ENCODE peak calls at places on chromosomes 16 and 17, in eight cellular contexts. M, V, F, K, U, X, H and B are unnamed samples. For H3K36me3, the result is how much of the 10 kb centered on the place peaks cover.

GRCh38 chr17:48804936-48805411 is 12.1 kb downstream of the TTLL6 start:
- DNase-seq in H (peak), V (peak), K (no peak), M (peak), U (peak), F (peak), X (peak), B (peak)

GRCh38 chr16:21990381-21990944 is 10.5 kb downstream of the PDZD9 start:
- DNase-seq in M (no peak), K (no peak), F (no peak), H (no peak), V (no peak), X (no peak), U (no peak), B (no peak)

GRCh38 chr16:27427538-27427937 is 25.6 kb downstream of the IL21R start:
- DNase-seq in H (no peak), V (no peak), M (peak), U (no peak), F (no peak), X (no peak), K (no peak), B (peak)

GRCh38 chr17:63675607-63676539 is 24.1 kb downstream of the LIMD2 start:
- DNase-seq in M (peak), V (peak), U (peak), X (peak), F (peak), H (peak), K (peak), B (peak)

GRCh38 chr17:19387921-19388521 is 1.0 kb upstream of the MFAP4 start:
- DNase-seq in V (peak), M (no peak), H (peak), F (peak), U (no peak), X (no peak), K (no peak), B (no peak)

GRCh38 chr17:9729735-9730420 is 61.5 kb downstream of the DHRS7C start:
- DNase-seq in V (no peak), U (no peak), K (no peak), F (no peak), H (peak), M (no peak), X (no peak), B (no peak)

GRCh38 chr17:61313515-61314326 is 85.9 kb upstream of the TBX2 start:
- DNase-seq in F (no peak), M (no peak), H (no peak), U (no peak), V (no peak), X (no peak), K (no peak), B (no peak)

GRCh38 chr17:63445571-63446217 is 412 bp downstream of the CYB561 start:
- DNase-seq in F (peak), V (no peak), X (peak), H (peak), K (no peak), U (no peak), M (peak), B (peak)

GRCh38 chr17:40564883-40565744 is at the start of gene CCR7:
- DNase-seq in H (peak), V (no peak), F (no peak), X (no peak), K (no peak), U (no peak), M (peak), B (no peak)

GRCh38 chr16:48318630-48319029 is 66.6 kb downstream of the SIAH1 start:
- DNase-seq in X (no peak), H (peak), F (no peak), K (no peak), V (no peak), M (no peak), U (no peak), B (no peak)

GRCh38 chr16:78744099-78744498 is 644.6 kb downstream of the WWOX start:
- DNase-seq in M (no peak), V (no peak), X (no peak), K (no peak), U (no peak), F (no peak), H (no peak), B (no peak)

GRCh38 chr17:57869599-57870282 is 19.9 kb upstream of the MRPS23 start:
- DNase-seq in X (no peak), K (no peak), F (peak), U (no peak), V (no peak), M (no peak), H (no peak), B (no peak)

GRCh38 chr16:15502041-15502725 is 67.8 kb downstream of the BMERB1 start:
- DNase-seq in K (no peak), V (no peak), H (peak), F (no peak), X (no peak), M (no peak), U (no peak), B (no peak)

GRCh38 chr17:39769974-39770587 is 32.3 kb downstream of the GRB7 start:
- DNase-seq in V (no peak), H (no peak), F (no peak), U (no peak), M (no peak), K (no peak), X (no peak), B (no peak)

GRCh38 chr17:35239823-35240222 is 3.0 kb upstream of the SLFN5 start:
- DNase-seq in V (no peak), U (no peak), K (no peak), H (no peak), M (no peak), X (no peak), F (no peak), B (no peak)

GRCh38 chr17:320139-320538 is 32.5 kb downstream of the RPH3AL start:
- DNase-seq in K (no peak), U (no peak), M (no peak), X (peak), F (no peak), V (no peak), H (no peak), B (no peak)

GRCh38 chr17:74354123-74354522 is 7.5 kb downstream of the BTBD17 start:
- DNase-seq in U (no peak), M (peak), V (no peak), K (no peak), H (peak), X (no peak), F (peak), B (peak)

GRCh38 chr17:81132197-81132540 is 33.1 kb upstream of the PVALEF start:
- DNase-seq in M (no peak), X (no peak), K (no peak), U (no peak), F (no peak), H (no peak), V (no peak), B (no peak)

GRCh38 chr17:51152766-51153209 is 571 bp upstream of the NME1 start:
- DNase-seq in U (no peak), V (no peak), H (peak), X (no peak), M (no peak), K (no peak), F (peak), B (peak)
- H3K4me3 ChIP-seq in U (peak), V (peak), H (no peak), X (peak), M (peak), K (peak), F (peak), B (peak)

DNA sequence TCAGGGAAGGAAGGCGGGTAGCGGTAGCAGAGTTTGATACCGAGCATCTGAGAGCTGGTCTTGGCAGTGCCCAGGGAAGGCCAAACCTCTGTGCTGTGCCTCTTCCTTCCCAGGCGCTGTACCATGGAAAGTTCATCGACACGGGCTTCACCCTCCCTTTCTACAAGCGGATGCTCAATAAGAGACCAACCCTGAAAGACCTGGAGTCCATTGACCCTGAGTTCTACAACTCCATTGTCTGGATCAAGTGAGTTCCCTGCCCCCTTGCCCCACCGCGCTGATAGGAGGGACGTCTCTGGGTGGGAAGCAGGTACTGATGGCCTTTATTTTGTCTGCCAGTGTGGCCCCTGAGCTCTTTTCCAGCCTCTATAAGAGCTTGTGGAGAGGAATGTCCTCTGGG is 15.4 kb upstream of the CLEC18A start:
- DNase-seq in F (no peak), X (no peak), H (no peak), U (no peak), M (no peak), K (no peak), V (no peak), B (no peak)
- H3K36me3 ChIP-seq in F (under half), X (half or more), H (under half), U (under half), M (half or more), K (half or more), V (half or more), B (under half)

GRCh38 chr17:73305845-73306836 is 5.7 kb downstream of the CDC42EP4 start:
- DNase-seq in H (no peak), K (no peak), F (no peak), V (no peak), X (no peak), U (no peak), M (no peak), B (no peak)

GRCh38 chr17:73304438-73304837 is 7.4 kb downstream of the CDC42EP4 start:
- DNase-seq in U (no peak), M (no peak), F (no peak), H (peak), V (no peak), X (no peak), K (no peak), B (no peak)

GRCh38 chr17:73307130-73307529 is 4.7 kb downstream of the CDC42EP4 start:
- DNase-seq in F (peak), U (no peak), K (no peak), H (no peak), X (no peak), M (peak), V (peak), B (peak)

GRCh38 chr17:73302189-73302588 is 9.6 kb downstream of the CDC42EP4 start:
- DNase-seq in M (no peak), X (no peak), H (no peak), U (no peak), K (no peak), F (no peak), V (no peak), B (no peak)

GRCh38 chr17:73304971-73305786 is 6.6 kb downstream of the CDC42EP4 start:
- DNase-seq in F (peak), M (peak), H (peak), K (peak), X (peak), U (peak), V (peak), B (peak)
- H3K4me3 ChIP-seq in F (peak), M (peak), H (no peak), K (peak), X (peak), U (peak), V (peak), B (peak)

GRCh38 chr16:4811773-4812172 is 9.3 kb upstream of the ROGDI start:
- DNase-seq in F (no peak), K (no peak), V (no peak), M (no peak), X (no peak), H (no peak), U (no peak), B (no peak)

GRCh38 chr16:4811242-4811641 is 8.8 kb upstream of the ROGDI start:
- DNase-seq in F (no peak), H (no peak), U (no peak), M (no peak), V (no peak), K (no peak), X (no peak), B (no peak)

GRCh38 chr16:4813251-4814003 is 11.0 kb upstream of the ROGDI start:
- DNase-seq in V (no peak), U (no peak), F (no peak), K (no peak), X (no peak), M (no peak), H (no peak), B (no peak)

GRCh38 chr16:4814046-4814445 is 11.6 kb upstream of the ROGDI start:
- DNase-seq in X (no peak), F (no peak), K (no peak), M (no peak), V (no peak), H (no peak), U (no peak), B (no peak)

DNA sequence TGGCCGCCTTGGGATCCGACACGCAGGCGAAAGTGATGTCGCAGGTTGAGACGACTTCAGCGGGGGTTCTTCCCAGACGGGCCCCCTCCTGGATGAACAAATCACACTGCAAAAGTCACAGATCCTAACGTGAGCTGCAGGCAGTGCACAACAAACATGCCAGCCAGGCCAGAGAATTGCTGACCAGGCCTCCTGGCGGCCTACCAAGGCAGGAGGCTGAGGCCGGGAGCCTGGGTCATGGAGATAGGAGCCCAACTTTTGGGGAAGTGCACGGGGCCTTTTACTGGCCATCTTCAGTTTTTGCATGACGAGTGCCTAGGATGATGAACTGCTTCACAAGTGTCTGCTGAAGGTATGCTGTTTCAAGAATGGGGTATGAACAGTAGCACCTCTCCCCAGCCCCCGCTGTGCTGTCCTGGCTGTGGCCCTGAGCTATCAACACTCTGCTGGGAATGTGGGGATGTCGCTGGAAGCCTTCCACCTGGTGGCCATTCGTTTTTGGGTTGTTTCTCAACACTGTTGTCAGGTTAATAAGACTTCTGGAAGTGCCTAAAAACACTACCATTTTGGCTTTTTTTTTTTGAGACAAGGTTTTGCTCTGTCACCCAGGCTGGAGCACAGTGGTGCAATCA is 12.2 kb upstream of the ROGDI start:
- DNase-seq in M (no peak), H (peak), K (no peak), V (no peak), X (no peak), F (no peak), U (no peak), B (no peak)
- H3K36me3 ChIP-seq in M (half or more), H (under half), K (half or more), V (half or more), X (half or more), F (under half), U (under half), B (under half)

GRCh38 chr17:76179496-76180467 is 38.7 kb upstream of the FOXJ1 start:
- DNase-seq in F (no peak), M (no peak), K (no peak), X (no peak), H (peak), V (no peak), U (no peak), B (no peak)
- H3K4me3 ChIP-seq in F (no peak), M (no peak), K (no peak), X (no peak), H (no peak), V (no peak), U (no peak), B (no peak)

GRCh38 chr16:709651-710499 is 4.3 kb upstream of the FBXL16 start:
- DNase-seq in M (no peak), K (no peak), X (no peak), H (peak), V (no peak), F (peak), U (no peak), B (no peak)

GRCh38 chr16:711084-711483 is 3.8 kb upstream of the METRN start:
- DNase-seq in U (no peak), M (no peak), H (no peak), X (no peak), K (no peak), V (no peak), F (no peak), B (no peak)

GRCh38 chr16:708959-709358 is 3.4 kb upstream of the FBXL16 start:
- DNase-seq in X (no peak), K (no peak), H (no peak), M (no peak), U (no peak), F (no peak), V (no peak), B (no peak)

GRCh38 chr16:711548-712320 is 3.2 kb upstream of the METRN start:
- DNase-seq in H (peak), U (peak), V (peak), K (no peak), X (peak), M (peak), F (peak), B (peak)

GRCh38 chr16:710500-711075 is 4.3 kb upstream of the METRN start:
- DNase-seq in M (no peak), H (no peak), F (no peak), U (no peak), X (no peak), K (no peak), V (no peak), B (no peak)
- H3K36me3 ChIP-seq in M (under half), H (under half), F (under half), U (under half), X (under half), K (under half), V (under half), B (under half)

DNA sequence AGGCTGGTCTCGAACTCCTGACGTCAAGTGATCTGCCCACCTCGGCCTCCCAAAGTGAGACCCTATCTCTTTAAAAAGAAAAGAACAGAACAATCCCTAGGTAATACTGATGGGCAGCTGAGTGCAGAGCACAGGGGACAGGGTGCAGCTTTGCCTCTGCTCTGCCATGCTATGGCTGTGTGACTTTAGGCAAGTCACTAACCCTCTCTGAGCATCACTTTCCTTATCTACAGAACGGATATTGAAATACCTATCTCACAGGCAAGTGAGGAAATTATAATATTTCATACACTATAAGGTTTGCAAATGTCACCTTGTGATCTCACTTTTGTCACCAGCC is 4.1 kb downstream of the CASKIN2 start:
- DNase-seq in X (no peak), V (no peak), H (no peak), F (no peak), U (no peak), K (no peak), M (no peak), B (no peak)
- H3K4me3 ChIP-seq in X (peak), V (peak), H (no peak), F (peak), U (no peak), K (peak), M (peak), B (no peak)

GRCh38 chr17:44417553-44417952 is 28.1 kb upstream of the ITGA2B start:
- DNase-seq in U (no peak), V (no peak), H (peak), M (no peak), K (no peak), F (no peak), X (no peak), B (no peak)
- H3K36me3 ChIP-seq in U (under half), V (under half), H (under half), M (half or more), K (under half), F (under half), X (half or more), B (under half)

DNA sequence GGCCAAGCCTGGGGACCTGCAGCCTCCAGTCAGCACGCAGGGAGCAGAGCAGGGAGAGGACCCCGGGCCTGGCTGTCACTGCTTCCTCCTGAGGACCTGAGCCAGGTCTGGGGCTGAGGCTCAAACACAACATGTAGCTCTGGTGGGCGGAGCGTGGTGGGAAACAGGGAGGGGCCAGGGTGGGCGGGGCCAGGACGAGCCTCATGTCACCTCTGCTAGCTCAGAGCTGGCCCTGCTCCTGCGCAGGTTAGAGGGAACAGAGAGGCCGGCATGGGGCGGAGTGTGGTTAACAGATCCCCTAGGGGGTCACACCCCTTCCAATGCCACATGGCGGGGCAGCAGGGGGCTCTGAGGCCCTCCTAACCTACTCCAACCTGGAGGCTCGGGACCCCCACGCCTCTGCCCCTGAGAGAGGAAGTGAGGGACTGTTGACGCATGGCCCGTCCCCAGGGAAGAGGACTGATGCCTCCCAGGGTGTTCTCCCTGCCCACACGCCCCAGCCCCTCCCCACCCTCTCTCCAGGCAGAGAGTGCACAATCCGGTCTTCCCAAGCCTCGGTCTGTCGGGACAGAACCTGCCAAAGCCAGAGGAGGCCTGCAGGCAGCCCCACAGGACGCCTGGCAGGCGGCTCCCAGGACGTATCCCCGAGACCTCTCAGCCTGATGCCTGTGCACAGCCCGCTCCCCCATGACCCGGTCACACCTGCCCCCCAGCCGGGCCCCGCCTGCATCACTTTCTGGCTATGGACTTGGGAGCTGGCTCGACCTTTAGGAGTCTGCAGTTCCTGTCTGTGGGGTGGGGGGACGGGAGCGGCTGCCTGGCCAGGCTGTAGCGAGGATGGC is 15.2 kb downstream of the PIEZO1 start:
- DNase-seq in F (no peak), H (peak), V (peak), X (peak), M (no peak), K (no peak), U (no peak), B (peak)
- H3K4me3 ChIP-seq in F (no peak), H (no peak), V (peak), X (peak), M (peak), K (no peak), U (peak), B (peak)